ENCODE peak calls at places on chromosomes 12 and 14, in six cellular contexts. W is LoVo; U is activated T-cell treated with anti-CD3 and anti-CD28 coated beads, Interleukin-2, amount 50 U/mL, for 24 hours; O is ecto neural progenitor cell; N is AG08395; S is CD8-positive, alpha-beta memory T cell. F is an unnamed sample.

GRCh38 chr12:92396647-92397258 is 251.1 kb upstream of the BTG1 start:
- DNase-seq in W (no peak), U (no peak), O (no peak), N (peak), S (no peak), F (peak)

GRCh38 chr12:76595056-76595455 is 35.5 kb upstream of the OSBPL8 start:
- DNase-seq in W (no peak), U (no peak), O (no peak), N (no peak), S (no peak), F (no peak)

GRCh38 chr12:131736807-131737484 is 26.1 kb downstream of the SFSWAP start:
- DNase-seq in W (peak), U (peak), O (no peak), N (no peak), S (no peak), F (no peak)

GRCh38 chr12:47698631-47699030 is 7.2 kb downstream of the RPAP3 start:
- DNase-seq in W (no peak), U (no peak), O (no peak), N (no peak), S (no peak), F (no peak)

GRCh38 chr14:89188492-89188891 is 228.5 kb downstream of the FOXN3 start:
- DNase-seq in W (no peak), U (no peak), O (no peak), N (no peak), S (no peak), F (no peak)

GRCh38 chr14:31263485-31264133 is 56.0 kb upstream of the HECTD1 start:
- DNase-seq in W (peak), U (no peak), O (no peak), N (peak), S (no peak), F (peak)

GRCh38 chr12:68940731-68941130 is 7.8 kb upstream of the CPM start:
- DNase-seq in W (no peak), U (no peak), O (no peak), N (no peak), S (no peak), F (no peak)

GRCh38 chr14:75053396-75054289 is 2.4 kb upstream of the MLH3 start:
- DNase-seq in W (no peak), U (no peak), O (no peak), N (no peak), S (no peak), F (peak)

GRCh38 chr14:84482256-84483071 is 1047.5 kb upstream of the FLRT2 start:
- DNase-seq in W (no peak), U (no peak), O (no peak), N (peak), S (no peak), F (peak)

GRCh38 chr14:66284346-66284745 is 201.8 kb upstream of the CCDC196 start:
- DNase-seq in W (no peak), U (no peak), O (no peak), N (peak), S (no peak), F (no peak)

GRCh38 chr12:2795291-2796186 is 769 bp downstream of the FKBP4 start:
- DNase-seq in W (peak), U (peak), O (peak), N (peak), S (peak), F (no peak)

GRCh38 chr14:29030121-29030520 is 263.5 kb downstream of the FOXG1 start:
- DNase-seq in W (no peak), U (no peak), O (no peak), N (no peak), S (no peak), F (no peak)

GRCh38 chr12:107864235-107864634 is 89.7 kb downstream of the ASCL4 start:
- DNase-seq in W (no peak), U (no peak), O (peak), N (no peak), S (no peak), F (no peak)

GRCh38 chr12:125493704-125494308 is 428.6 kb downstream of the AACS start:
- DNase-seq in W (no peak), U (no peak), O (no peak), N (no peak), S (no peak), F (no peak)

GRCh38 chr14:90136904-90137303 is 75.1 kb downstream of the KCNK13 start:
- DNase-seq in W (no peak), U (no peak), O (no peak), N (no peak), S (no peak), F (no peak)

GRCh38 chr14:97641827-97642226 is 844.6 kb downstream of the VRK1 start:
- DNase-seq in W (no peak), U (no peak), O (no peak), N (no peak), S (no peak), F (no peak)

F was measured in GM04503.